ENCODE peak calls at places on chromosome 14, in seven cellular contexts. Z is HCT116, B is GM12878, A is K562, N is endothelial cell of umbilical vein, Y is H1, K is HepG2. R is an unnamed sample.

GRCh38 chr14:27605298-27605697 is 1007.5 kb upstream of the NOVA1 start:
- DNase-seq in N (no peak), A (no peak), K (no peak), Y (no peak), B (no peak), Z (no peak), R (peak)

GRCh38 chr14:104968153-104968527 is 10.0 kb downstream of the AHNAK2 start:
- DNase-seq in A (peak), Z (no peak), B (no peak), Y (no peak), K (no peak), N (peak), R (no peak)

GRCh38 chr14:31968107-31968810 is 108.8 kb upstream of the ARHGAP5 start:
- DNase-seq in B (peak), A (no peak), N (no peak), Y (no peak), Z (no peak), K (peak), R (no peak)

GRCh38 chr14:67618617-67619063 is 1.1 kb upstream of the ARG2 start:
- DNase-seq in Y (no peak), A (peak), N (peak), K (peak), Z (no peak), B (no peak), R (peak)

GRCh38 chr14:24398943-24399801 is at the start of gene NYNRIN:
- DNase-seq in N (peak), A (peak), K (no peak), Y (no peak), B (no peak), Z (no peak), R (no peak)

GRCh38 chr14:32417956-32418552 is 89.0 kb downstream of the AKAP6 start:
- DNase-seq in B (no peak), A (no peak), K (no peak), Z (no peak), N (peak), Y (no peak), R (no peak)

GRCh38 chr14:65230287-65230728 is 128.0 kb upstream of the MAX start:
- DNase-seq in K (peak), Z (no peak), Y (no peak), B (no peak), N (peak), A (peak), R (no peak)

GRCh38 chr14:51676549-51676948 is 24.8 kb downstream of the FRMD6 start:
- DNase-seq in N (no peak), B (no peak), Z (no peak), K (peak), Y (no peak), A (no peak), R (no peak)

GRCh38 chr14:35355981-35356839 is 48.3 kb downstream of the NFKBIA start:
- DNase-seq in B (no peak), Y (no peak), A (peak), K (peak), N (no peak), Z (peak), R (no peak)

GRCh38 chr14:89093083-89093482 is 268.6 kb downstream of the TTC8 start:
- DNase-seq in Z (no peak), N (no peak), A (no peak), B (no peak), K (no peak), Y (no peak), R (no peak)

GRCh38 chr14:100770605-100771120 is 44.0 kb downstream of the DLK1 start:
- DNase-seq in Z (no peak), B (no peak), Y (no peak), K (no peak), N (no peak), A (peak), R (no peak)

GRCh38 chr14:24440606-24441399 is 1.8 kb downstream of the SDR39U1 start:
- DNase-seq in Y (no peak), Z (no peak), K (no peak), A (no peak), B (no peak), N (no peak), R (no peak)

GRCh38 chr14:68922886-68923285 is 56.2 kb downstream of the ACTN1 start:
- DNase-seq in K (no peak), N (no peak), B (no peak), Y (no peak), A (no peak), Z (no peak), R (no peak)

GRCh38 chr14:80124794-80125193 is 86.5 kb downstream of the DIO2 start:
- DNase-seq in Y (no peak), Z (no peak), K (no peak), N (no peak), B (no peak), A (no peak), R (no peak)

GRCh38 chr14:83847102-83847501 is 1682.8 kb upstream of the FLRT2 start:
- DNase-seq in Z (no peak), A (no peak), N (no peak), B (no peak), Y (no peak), K (no peak), R (no peak)

GRCh38 chr14:34231626-34232025 is 230.4 kb downstream of the SPTSSA start:
- DNase-seq in K (no peak), A (no peak), B (no peak), N (no peak), Y (no peak), Z (no peak), R (no peak)

GRCh38 chr14:65211341-65211987 is 109.1 kb upstream of the MAX start:
- DNase-seq in Z (no peak), Y (no peak), K (peak), A (no peak), B (no peak), N (peak), R (no peak)

GRCh38 chr14:51552768-51553426 is 98.8 kb upstream of the FRMD6 start:
- DNase-seq in B (no peak), A (no peak), Z (no peak), K (no peak), N (peak), Y (no peak), R (no peak)

GRCh38 chr14:78767436-78767835 is 597.3 kb downstream of the NRXN3 start:
- DNase-seq in B (no peak), Z (no peak), Y (no peak), K (no peak), N (no peak), A (no peak), R (no peak)

GRCh38 chr14:94545131-94545841 is 16.0 kb upstream of the SERPINA4 start:
- DNase-seq in A (no peak), Z (no peak), B (no peak), N (no peak), Y (no peak), K (no peak), R (no peak)

GRCh38 chr14:104708606-104709268 is 15.3 kb upstream of the ADSS1 start:
- DNase-seq in K (peak), Z (no peak), N (peak), A (peak), Y (peak), B (no peak), R (no peak)

GRCh38 chr14:104817930-104818713 is 17.2 kb downstream of the ZBTB42 start:
- DNase-seq in N (no peak), Y (no peak), Z (no peak), K (no peak), B (no peak), A (no peak), R (no peak)

GRCh38 chr14:59425322-59425945 is 39.7 kb downstream of the GPR135 start:
- DNase-seq in Y (no peak), A (no peak), N (no peak), B (no peak), K (no peak), Z (no peak), R (no peak)

GRCh38 chr14:103526914-103527248 is 2.1 kb upstream of the TRMT61A start:
- DNase-seq in B (no peak), Z (no peak), Y (no peak), A (no peak), K (no peak), N (no peak), R (no peak)

GRCh38 chr14:103526247-103526913 is 2.6 kb upstream of the TRMT61A start:
- DNase-seq in N (no peak), Z (no peak), K (no peak), A (no peak), B (no peak), Y (no peak), R (no peak)

GRCh38 chr14:103528512-103529382 is at the start of gene TRMT61A:
- DNase-seq in Z (peak), Y (no peak), A (peak), B (no peak), K (peak), N (peak), R (no peak)

GRCh38 chr14:103528158-103528511 is 861 bp upstream of the TRMT61A start:
- DNase-seq in Z (no peak), A (no peak), K (no peak), B (no peak), Y (no peak), N (no peak), R (no peak)

GRCh38 chr14:103527408-103528157 is 1.4 kb upstream of the TRMT61A start:
- DNase-seq in Z (no peak), A (no peak), B (peak), Y (no peak), N (no peak), K (no peak), R (no peak)
- H3K9ac ChIP-seq in Z (peak), A (peak), B (peak), Y (no peak), N (no peak), K (peak), R (peak)

GRCh38 chr14:70982204-70982603 is 74.9 kb downstream of the PCNX1 start:
- DNase-seq in Z (no peak), B (no peak), Y (no peak), K (no peak), N (peak), A (no peak), R (no peak)
- TF ChIP-seq POLR2AphosphoS5 in Z (no peak), B (no peak), Y (no peak), K (no peak), N (no peak), A (no peak), R (no peak)

GRCh38 chr14:28765907-28766504 is 581 bp upstream of the FOXG1 start:
- DNase-seq in N (no peak), B (no peak), K (no peak), A (peak), Z (no peak), Y (no peak), R (no peak)
- TF ChIP-seq EZH2 in N (peak), B (no peak), K (no peak), A (no peak), Z (no peak), Y (peak), R (no peak)

GRCh38 chr14:55028066-55028465 is 1.0 kb downstream of the SOCS4 start:
- DNase-seq in Z (no peak), K (no peak), A (no peak), B (no peak), N (peak), Y (no peak), R (no peak)

GRCh38 chr14:55026793-55027560 is at the start of the genes SOCS4 and WDHD1:
- DNase-seq in A (peak), Z (peak), K (peak), Y (peak), B (peak), N (peak), R (no peak)

GRCh38 chr14:55028476-55028875 is 1.4 kb downstream of the SOCS4 start:
- DNase-seq in Y (no peak), A (no peak), B (no peak), K (no peak), N (no peak), Z (no peak), R (no peak)

GRCh38 chr14:55026441-55026792 is 482 bp downstream of the WDHD1 start:
- DNase-seq in Z (no peak), K (no peak), A (no peak), B (no peak), Y (no peak), N (no peak), R (no peak)

GRCh38 chr14:55031190-55031589 is 4.2 kb downstream of the SOCS4 start:
- DNase-seq in B (no peak), A (no peak), N (peak), K (no peak), Y (no peak), Z (no peak), R (no peak)
- H3K9ac ChIP-seq in B (peak), A (no peak), N (no peak), K (no peak), Y (no peak), Z (no peak), R (peak)

GRCh38 chr14:75881986-75882385 is 99.8 kb downstream of the TGFB3 start:
- DNase-seq in Y (no peak), B (no peak), Z (no peak), K (no peak), N (no peak), A (no peak), R (no peak)
- TF ChIP-seq POLR2AphosphoS5 in Y (no peak), B (no peak), Z (no peak), K (no peak), N (no peak), A (no peak), R (no peak)

GRCh38 chr14:102418853-102419240 is 56.1 kb downstream of the TECPR2 start:
- DNase-seq in K (no peak), N (no peak), Z (no peak), Y (no peak), B (no peak), A (no peak), R (no peak)

GRCh38 chr14:102418169-102418852 is 55.6 kb downstream of the TECPR2 start:
- DNase-seq in K (no peak), Y (no peak), B (no peak), N (no peak), Z (no peak), A (no peak), R (no peak)

GRCh38 chr14:102417118-102417517 is 54.4 kb downstream of the TECPR2 start:
- DNase-seq in N (no peak), K (no peak), Z (no peak), A (no peak), B (no peak), Y (no peak), R (no peak)

GRCh38 chr14:102419276-102419675 is 56.5 kb downstream of the TECPR2 start:
- DNase-seq in N (no peak), A (no peak), B (no peak), Z (no peak), Y (no peak), K (no peak), R (no peak)

DNA sequence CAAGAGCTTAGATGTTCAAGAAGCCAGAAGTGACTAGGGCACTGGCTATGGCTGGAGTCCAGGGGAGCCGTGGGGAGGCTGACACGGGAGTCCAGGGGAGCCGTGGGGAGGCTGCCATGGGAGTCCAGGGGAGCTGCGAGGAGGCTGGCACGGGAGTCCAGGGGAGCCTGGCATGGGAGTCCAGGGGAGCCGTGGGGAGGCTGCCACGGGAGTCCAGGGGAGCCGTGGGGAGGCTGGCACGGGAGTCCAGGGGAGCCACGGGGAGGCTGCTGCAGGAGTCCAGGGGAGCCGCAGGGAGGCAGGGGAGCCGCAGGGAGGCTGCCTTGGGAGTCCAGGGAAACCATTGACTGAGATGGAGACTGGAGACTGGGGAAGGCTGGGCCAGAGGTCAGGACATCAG is 54.9 kb downstream of the TECPR2 start:
- DNase-seq in B (no peak), Y (no peak), K (no peak), A (no peak), N (no peak), Z (no peak), R (no peak)
- TF ChIP-seq EZH2 in B (no peak), Y (no peak), K (no peak), A (no peak), N (no peak), Z (no peak), R (no peak)

DNA sequence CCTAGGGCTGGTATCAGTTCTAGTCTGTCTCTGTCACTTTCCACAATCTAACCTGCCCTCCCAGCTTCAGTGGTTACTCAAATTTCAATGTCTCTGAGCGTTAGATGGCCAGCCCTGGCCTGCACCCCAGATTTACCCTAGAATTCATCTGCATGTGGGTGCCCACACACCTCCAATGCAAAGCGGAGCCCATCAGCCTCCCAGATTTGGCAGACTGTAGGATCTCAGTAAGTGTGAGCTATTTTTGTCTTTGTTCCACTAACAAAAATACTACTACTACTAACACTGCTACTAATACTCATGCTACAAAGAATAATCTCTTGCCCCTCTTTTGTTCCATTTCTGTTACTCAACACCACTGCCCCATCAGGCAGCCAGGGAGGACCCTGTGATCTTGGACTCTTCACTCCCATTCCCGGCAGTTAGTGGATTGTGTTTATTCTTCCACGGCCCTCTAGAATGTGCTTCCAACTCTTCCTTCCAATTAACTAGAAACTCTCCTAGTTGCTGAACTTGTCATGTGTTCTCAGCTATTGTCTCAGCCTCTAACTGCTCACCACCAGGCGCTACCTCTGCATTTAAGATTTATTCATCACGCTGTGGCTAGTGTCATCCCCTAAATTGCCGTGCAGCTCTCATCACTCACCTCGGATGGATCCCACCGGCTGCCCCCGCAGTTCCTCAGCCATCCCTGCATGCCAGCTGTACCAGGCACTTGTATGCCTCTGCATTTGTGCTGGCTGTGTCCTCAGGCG is 150.7 kb upstream of the HIF1A start:
- DNase-seq in Z (no peak), N (no peak), Y (no peak), K (no peak), B (no peak), A (no peak), R (no peak)
- H3K9ac ChIP-seq in Z (no peak), N (no peak), Y (no peak), K (no peak), B (no peak), A (no peak), R (no peak)

GRCh38 chr14:22819191-22819988 is 4.2 kb upstream of the SLC7A7 start:
- DNase-seq in Y (no peak), Z (no peak), K (peak), A (no peak), B (no peak), N (peak), R (no peak)
- TF ChIP-seq POLR2AphosphoS5 in Y (no peak), Z (no peak), K (no peak), A (no peak), B (peak), N (peak), R (no peak)